ENCODE peak calls at places on chromosomes 11 and 22, in five cellular contexts. O is Calu3, K is pancreas, U is omental fat pad, A is suprapubic skin. L is an unnamed sample.

GRCh38 chr11:19962795-19963163 is 197.5 kb downstream of the DBX1 start:
- DNase-seq in O (no peak), K (no peak), U (no peak), A (no peak), L (no peak)

GRCh38 chr11:119263352-119263940 is 53.5 kb downstream of the MCAM start:
- DNase-seq in O (no peak), K (no peak), U (no peak), A (no peak), L (no peak)

GRCh38 chr11:22341582-22341919 is 3.4 kb downstream of the SLC17A6 start:
- DNase-seq in O (no peak), K (no peak), U (no peak), A (no peak), L (no peak)

GRCh38 chr11:20353829-20354434 is 9.6 kb upstream of the HTATIP2 start:
- DNase-seq in O (peak; percentile 52), K (no peak), U (no peak), A (no peak), L (peak; percentile 42)

GRCh38 chr22:37633082-37633692 is 6.3 kb upstream of the SH3BP1 start:
- DNase-seq in O (no peak), K (no peak), U (no peak), A (no peak), L (peak; percentile 91)

GRCh38 chr11:78339483-78339882 is 78.1 kb downstream of the GAB2 start:
- DNase-seq in O (no peak), K (no peak), U (no peak), A (no peak), L (no peak)

GRCh38 chr22:27624042-27624441 is 177.5 kb downstream of the MN1 start:
- DNase-seq in O (no peak), K (no peak), U (no peak), A (no peak), L (no peak)

GRCh38 chr22:31867386-31868153 is 76.8 kb upstream of the YWHAH start:
- DNase-seq in O (no peak), K (no peak), U (no peak), A (no peak), L (no peak)

GRCh38 chr11:122754553-122755322 is 83.6 kb upstream of the CRTAM start:
- DNase-seq in O (no peak), K (no peak), U (no peak), A (no peak), L (peak; percentile 63)

GRCh38 chr11:15034687-15035267 is 38.6 kb upstream of the CALCB start:
- DNase-seq in O (no peak), K (no peak), U (no peak), A (no peak), L (no peak)

GRCh38 chr11:10181811-10182210 is 112.2 kb downstream of the SBF2 start:
- DNase-seq in O (no peak), K (no peak), U (no peak), A (no peak), L (no peak)

GRCh38 chr11:10387209-10388083 is 67.6 kb upstream of the AMPD3 start:
- DNase-seq in O (no peak), K (no peak), U (no peak), A (peak; percentile 87), L (no peak)

GRCh38 chr11:99199336-99199735 is 178.6 kb downstream of the CNTN5 start:
- DNase-seq in O (no peak), K (no peak), U (no peak), A (no peak), L (no peak)

GRCh38 chr11:60625262-60625661 is 74.2 kb upstream of the MS4A8 start:
- DNase-seq in O (peak; percentile 10), K (no peak), U (no peak), A (no peak), L (peak; percentile 34)

GRCh38 chr11:59207988-59208432 is 4.7 kb downstream of the MPEG1 start:
- DNase-seq in O (peak; percentile 34), K (no peak), U (no peak), A (no peak), L (peak; percentile 50)

GRCh38 chr11:77082838-77083552 is 16.2 kb downstream of the CAPN5 start:
- DNase-seq in O (no peak), K (peak; percentile 46), U (no peak), A (peak; percentile 81), L (peak; percentile 77)

GRCh38 chr22:44442856-44443595 is 55.0 kb downstream of the RTL6 start:
- DNase-seq in O (no peak), K (peak; percentile 38), U (no peak), A (no peak), L (no peak)

GRCh38 chr11:35337136-35337918 is 82.0 kb downstream of the SLC1A2 start:
- DNase-seq in O (peak; percentile 50), K (no peak), U (no peak), A (no peak), L (peak; percentile 40)

GRCh38 chr11:125166347-125166841 is 1.8 kb downstream of the PKNOX2 start:
- DNase-seq in O (no peak), K (peak; percentile 66), U (no peak), A (no peak), L (no peak)

GRCh38 chr11:13923716-13924650 is 38.5 kb upstream of the SPON1 start:
- DNase-seq in O (no peak), K (no peak), U (no peak), A (no peak), L (no peak)

GRCh38 chr22:46936378-46936916 is 174.0 kb downstream of the TBC1D22A start:
- DNase-seq in O (no peak), K (no peak), U (no peak), A (peak; percentile 71), L (no peak)

DNA sequence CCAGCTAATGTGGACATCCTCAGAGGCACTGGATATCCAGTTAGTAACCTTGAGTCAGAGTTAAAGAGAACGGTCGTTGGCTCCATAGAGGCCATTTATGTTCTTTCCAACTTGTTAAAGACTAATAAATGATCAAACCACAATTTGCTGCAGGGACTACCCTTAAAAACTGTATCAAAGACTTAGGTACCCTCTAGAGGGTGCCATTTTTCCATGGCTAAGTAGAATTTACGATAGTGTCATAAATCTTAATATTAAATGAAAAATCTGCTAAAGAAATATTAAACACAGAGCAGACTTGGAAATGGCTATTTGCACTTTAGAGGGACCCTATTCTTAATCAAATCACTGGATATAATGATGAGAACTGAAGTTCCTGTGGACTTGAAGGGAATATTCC is 685.2 kb upstream of the CHORDC1 start:
- DNase-seq in O (no peak), K (no peak), U (no peak), A (no peak), L (no peak)
- TF ChIP-seq CTCF in O (no peak), K (no peak), U (no peak), A (no peak), L (no peak)

DNA sequence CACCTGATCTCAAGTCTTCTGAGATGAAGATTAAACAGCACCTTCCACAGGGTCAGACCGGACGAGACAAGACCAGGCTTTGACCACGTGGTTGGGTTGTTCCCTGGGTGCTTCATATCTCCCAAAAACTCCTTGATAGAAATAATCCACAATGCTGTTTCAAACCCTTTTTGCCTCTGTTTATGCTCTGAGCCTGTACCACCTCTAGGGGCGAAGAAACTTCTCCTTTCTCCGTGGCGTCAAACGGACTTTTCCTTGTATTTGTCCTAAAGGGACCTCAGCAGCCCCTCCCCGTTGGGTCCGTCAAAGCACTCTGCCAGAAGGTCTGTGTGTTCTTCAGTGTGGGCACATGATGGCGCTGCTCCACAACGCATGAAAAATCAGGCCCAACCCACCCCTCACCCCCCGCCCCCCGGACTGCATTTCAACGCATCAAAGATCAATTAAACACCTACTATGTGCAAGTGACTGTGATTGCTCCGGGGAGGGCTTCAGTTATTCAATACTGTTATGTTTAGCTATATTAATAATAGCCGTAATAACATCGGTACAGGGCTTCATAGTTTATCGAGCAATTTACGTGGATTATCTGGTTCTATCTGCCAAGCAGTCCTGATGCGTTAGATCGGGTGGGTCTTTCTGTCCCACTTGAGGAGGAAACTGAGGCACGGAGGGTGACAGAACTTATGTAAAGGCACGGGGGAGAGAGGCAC is 17.3 kb upstream of the EIF3D start:
- DNase-seq in O (peak; percentile 64), K (no peak), U (no peak), A (no peak), L (peak; percentile 61)
- TF ChIP-seq CTCF in O (peak; percentile 91), K (peak; percentile 39), U (no peak), A (peak; percentile 52), L (peak; percentile 80)

GRCh38 chr11:120511804-120512726 is 517 bp downstream of the GRIK4 start:
- DNase-seq in O (no peak), K (no peak), U (no peak), A (peak; percentile 74), L (no peak)

GRCh38 chr11:120513436-120514315 is 2.1 kb downstream of the GRIK4 start:
- DNase-seq in O (no peak), K (peak; percentile 43), U (no peak), A (peak; percentile 68), L (no peak)

GRCh38 chr11:120514541-120515121 is 3.1 kb downstream of the GRIK4 start:
- DNase-seq in O (no peak), K (peak; percentile 35), U (no peak), A (peak; percentile 73), L (no peak)

GRCh38 chr11:120511116-120511803 is at the start of gene GRIK4:
- DNase-seq in O (peak; percentile 84), K (peak; percentile 97), U (peak; percentile 51), A (peak; percentile 90), L (peak; percentile 86)

DNA sequence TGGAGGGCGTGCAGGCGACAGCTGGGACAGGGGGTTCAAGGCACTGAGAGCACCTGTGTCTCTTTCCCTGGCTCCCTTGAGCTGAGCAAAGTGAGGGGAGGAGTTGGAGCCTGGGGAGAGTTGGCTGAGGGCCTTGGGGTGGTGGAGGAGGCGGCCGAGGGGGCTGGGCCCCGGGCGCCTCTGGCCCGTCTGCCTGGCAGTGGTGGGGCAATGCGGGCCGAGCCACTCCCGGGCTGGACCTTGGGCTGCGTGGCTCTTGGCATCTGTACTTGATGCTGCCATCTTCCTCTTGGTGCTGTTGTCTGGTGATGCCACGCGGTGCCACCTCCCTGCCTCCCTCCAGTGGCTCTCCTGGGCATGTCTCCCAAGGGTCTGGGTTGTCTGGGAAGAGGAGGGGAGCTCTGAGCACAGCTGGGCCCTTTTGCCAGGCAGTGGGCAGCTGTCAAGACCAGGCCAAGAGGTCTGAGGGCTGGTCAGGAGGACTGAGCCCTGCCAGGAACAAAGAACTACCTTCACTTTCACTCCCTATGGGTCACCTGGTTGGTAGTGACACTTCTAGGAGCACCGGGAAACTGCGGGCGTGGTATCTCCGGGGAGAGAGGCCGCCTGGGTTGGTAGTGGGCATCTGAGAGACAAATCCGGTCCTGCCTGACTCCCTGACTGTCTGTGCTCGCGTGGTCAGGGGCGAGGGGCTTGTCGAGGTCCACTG is 1.3 kb downstream of the GRIK4 start:
- DNase-seq in O (peak; percentile 20), K (no peak), U (no peak), A (peak; percentile 73), L (no peak)
- TF ChIP-seq CTCF in O (no peak), K (no peak), U (no peak), A (no peak), L (no peak)

DNA sequence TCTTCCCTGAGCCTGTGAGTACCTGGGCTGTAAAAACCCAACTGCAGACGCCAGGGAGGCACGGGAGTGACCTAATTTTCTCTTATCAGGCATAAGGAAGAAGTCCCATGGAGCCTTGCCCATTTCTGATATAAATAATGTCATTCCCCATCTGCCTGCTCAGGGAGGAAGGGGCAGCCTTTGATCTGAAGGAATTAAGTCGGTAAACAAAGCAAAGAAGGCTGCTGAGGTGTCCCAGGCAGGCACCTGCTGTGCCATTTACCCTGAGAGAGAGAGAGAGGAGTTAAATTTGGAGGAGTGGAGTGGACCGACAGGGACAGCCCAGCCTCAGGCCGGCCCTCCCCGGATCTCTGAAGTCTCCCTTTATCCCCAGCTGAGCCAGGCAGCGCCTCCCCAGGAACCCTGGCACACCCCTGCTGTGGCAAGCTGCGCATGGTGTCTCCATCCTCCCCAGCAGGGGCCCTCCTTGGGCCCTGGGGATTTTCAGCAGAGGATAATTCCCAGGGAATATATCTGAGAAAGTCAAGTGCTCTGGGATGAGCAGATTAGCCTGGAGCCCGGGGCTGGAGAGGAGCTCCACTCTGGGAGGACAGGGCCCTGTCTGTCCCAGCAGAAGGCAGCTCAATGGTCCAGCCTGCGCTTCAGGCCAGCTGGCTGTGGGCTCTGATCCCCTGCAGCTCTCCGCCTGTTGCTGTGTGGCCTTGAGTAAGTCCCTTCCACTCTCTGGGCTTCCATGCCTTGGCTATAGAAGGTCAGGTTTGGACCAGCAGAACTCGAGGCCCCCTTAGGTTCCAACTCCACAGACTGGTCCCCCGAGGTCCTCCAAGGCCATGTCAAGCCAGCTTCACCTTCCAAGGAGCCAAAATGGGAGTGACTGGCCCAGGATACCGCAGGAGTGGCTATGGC is 17.5 kb upstream of the CABP7 start:
- DNase-seq in O (peak; percentile 29), K (no peak), U (no peak), A (no peak), L (no peak)
- TF ChIP-seq CTCF in O (no peak), K (no peak), U (no peak), A (no peak), L (no peak)

L was measured in activated CD8-positive, alpha-beta T cell treated with anti-CD3 and anti-CD28 coated beads for 36 hours.